ENCODE peak calls at places on chromosomes 5 and 9, in nine cellular contexts. L, D, O, I, C, V, T, S and M are unnamed samples.

GRCh38 chr9:36986548-36987408 is 47.3 kb downstream of the PAX5 start:
- DNase-seq in L (no peak), D (no peak), O (no peak), I (no peak), C (no peak), V (no peak), T (no peak), S (no peak), M (no peak)

GRCh38 chr9:21902112-21902511 is 92.1 kb downstream of the CDKN2A start:
- DNase-seq in L (no peak), D (no peak), O (no peak), I (no peak), C (no peak), V (no peak), T (no peak), S (no peak), M (no peak)

GRCh38 chr5:95927927-95928723 is 33.5 kb downstream of the ELL2 start:
- DNase-seq in L (no peak), D (no peak), O (no peak), I (no peak), C (no peak), V (peak; percentile 91), T (no peak), S (no peak), M (no peak)

GRCh38 chr9:37953775-37954437 is 50.0 kb upstream of the SLC25A51 start:
- DNase-seq in L (peak; percentile 92), D (peak; percentile 67), O (no peak), I (no peak), C (no peak), V (peak; percentile 80), T (no peak), S (no peak), M (no peak)

GRCh38 chr5:82749453-82749852 is 327.7 kb downstream of the TMEM167A start:
- DNase-seq in L (no peak), D (no peak), O (no peak), I (no peak), C (no peak), V (no peak), T (no peak), S (no peak), M (no peak)

GRCh38 chr5:160197341-160198147 is 31.8 kb upstream of the FABP6 start:
- DNase-seq in L (no peak), D (peak; percentile 29), O (no peak), I (no peak), C (no peak), V (no peak), T (no peak), S (no peak), M (no peak)

GRCh38 chr5:150000990-150001659 is 586 bp downstream of the HMGXB3 start:
- DNase-seq in L (peak; percentile 28), D (no peak), O (peak; percentile 57), I (no peak), C (peak; percentile 50), V (no peak), T (no peak), S (no peak), M (peak; percentile 93)

GRCh38 chr9:94827584-94828304 is 101.2 kb downstream of the AOPEP start:
- DNase-seq in L (no peak), D (peak; percentile 45), O (no peak), I (peak; percentile 96), C (no peak), V (no peak), T (no peak), S (peak; percentile 61), M (no peak)

GRCh38 chr5:61575103-61575502 is 243.0 kb downstream of the ZSWIM6 start:
- DNase-seq in L (no peak), D (no peak), O (no peak), I (no peak), C (no peak), V (no peak), T (no peak), S (no peak), M (no peak)
- TF ChIP-seq EP300 in L (no peak), D (no peak), O (no peak), I (no peak), C (no peak), V (no peak), T (no peak), S (no peak), M (no peak)

DNA sequence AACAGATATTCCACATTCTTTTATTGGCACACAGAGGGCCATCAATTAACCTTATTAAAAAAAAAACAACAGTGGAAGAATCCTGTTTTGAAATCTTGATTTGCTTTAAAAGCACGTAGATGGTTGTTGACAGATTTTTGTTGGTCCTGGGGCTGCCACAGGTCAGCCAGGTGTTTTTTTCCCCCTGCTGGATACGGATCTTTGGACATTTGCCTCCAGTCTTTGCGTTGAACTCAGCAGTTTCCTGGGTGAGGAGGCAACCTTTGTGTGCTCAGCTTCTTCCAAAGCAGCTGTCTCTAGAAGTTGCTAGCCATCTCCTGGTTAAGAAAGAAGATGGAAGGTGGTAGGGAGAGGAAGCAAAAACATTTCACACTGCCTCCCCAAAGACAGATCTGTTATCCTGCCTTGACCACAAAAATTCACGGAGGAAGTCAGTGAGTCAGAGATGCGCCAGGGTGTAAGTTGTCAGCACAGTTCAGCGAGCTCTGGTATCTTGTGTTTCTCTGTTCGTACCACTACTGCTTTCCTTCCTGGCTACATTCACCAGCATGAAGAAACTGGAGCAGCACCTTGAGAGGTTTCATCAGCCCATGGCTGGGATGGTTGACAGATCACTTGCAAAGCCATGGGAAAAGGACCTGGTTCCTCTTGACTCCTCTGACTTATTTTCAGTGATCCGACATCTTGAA is 207.3 kb downstream of the ARHGAP26 start:
- DNase-seq in L (no peak), D (no peak), O (no peak), I (no peak), C (no peak), V (peak; percentile 58), T (no peak), S (peak; percentile 23), M (no peak)
- TF ChIP-seq EP300 in L (no peak), D (no peak), O (no peak), I (no peak), C (no peak), V (no peak), T (no peak), S (no peak), M (no peak)

GRCh38 chr5:148003226-148003625 is 60.6 kb upstream of the SPINK5 start:
- DNase-seq in L (no peak), D (no peak), O (no peak), I (no peak), C (no peak), V (no peak), T (no peak), S (no peak), M (no peak)

GRCh38 chr5:148002471-148002870 is 61.3 kb upstream of the SPINK5 start:
- DNase-seq in L (no peak), D (no peak), O (no peak), I (no peak), C (no peak), V (no peak), T (no peak), S (no peak), M (no peak)

GRCh38 chr5:148000036-148000435 is 63.7 kb upstream of the SPINK5 start:
- DNase-seq in L (no peak), D (no peak), O (no peak), I (no peak), C (no peak), V (no peak), T (no peak), S (no peak), M (no peak)

GRCh38 chr5:148011407-148012124 is 52.2 kb upstream of the SPINK5 start:
- DNase-seq in L (no peak), D (no peak), O (no peak), I (no peak), C (no peak), V (no peak), T (no peak), S (no peak), M (no peak)

DNA sequence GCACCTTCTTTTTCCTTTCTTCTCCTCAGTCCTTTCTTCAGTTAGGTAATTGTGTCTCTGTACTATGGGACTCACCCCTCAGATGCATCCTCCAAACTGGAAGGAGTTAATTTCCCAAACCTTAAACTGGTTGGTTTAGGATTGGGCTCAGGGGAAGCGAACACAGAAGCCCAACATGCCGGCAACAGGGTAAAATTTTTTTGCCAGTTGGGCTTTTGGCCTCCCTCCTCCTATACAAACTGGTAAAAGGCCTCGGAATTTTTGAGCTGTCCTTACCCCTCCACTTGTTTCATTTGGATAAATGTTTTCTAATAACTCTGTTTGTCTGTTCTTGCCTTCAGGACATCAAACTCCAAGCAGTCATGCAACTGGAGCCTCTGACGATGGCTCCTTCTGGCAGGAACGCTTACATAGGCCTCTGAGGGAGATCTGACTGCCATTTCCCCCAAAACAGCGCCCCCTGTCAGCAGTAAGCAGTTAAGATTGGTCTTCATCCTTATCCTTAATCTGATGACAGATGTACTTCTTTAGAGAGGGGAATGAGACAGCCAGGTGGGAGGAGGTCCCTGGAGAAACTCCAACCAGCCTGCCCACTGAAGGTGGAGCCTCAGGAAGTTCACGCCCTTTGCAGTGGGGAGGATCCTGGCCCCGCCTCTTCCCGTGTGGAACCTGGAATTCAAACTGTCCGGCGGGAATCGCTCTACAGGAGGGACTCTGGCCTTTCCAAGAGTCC is 57.8 kb upstream of the SPINK5 start:
- DNase-seq in L (no peak), D (no peak), O (no peak), I (peak; percentile 2), C (no peak), V (no peak), T (peak; percentile 38), S (no peak), M (no peak)
- TF ChIP-seq EP300 in L (no peak), D (no peak), O (no peak), I (no peak), C (no peak), V (no peak), T (no peak), S (no peak), M (no peak)

GRCh38 chr9:127627494-127627855 is 15.4 kb downstream of the STXBP1 start:
- DNase-seq in L (no peak), D (no peak), O (no peak), I (no peak), C (no peak), V (no peak), T (no peak), S (no peak), M (no peak)

GRCh38 chr9:127629468-127630081 is 17.5 kb downstream of the STXBP1 start:
- DNase-seq in L (no peak), D (peak; percentile 30), O (no peak), I (no peak), C (no peak), V (no peak), T (no peak), S (no peak), M (no peak)

GRCh38 chr9:127626752-127627493 is 14.8 kb downstream of the STXBP1 start:
- DNase-seq in L (no peak), D (no peak), O (no peak), I (no peak), C (no peak), V (no peak), T (no peak), S (no peak), M (no peak)

GRCh38 chr9:127633216-127633615 is 21.1 kb downstream of the STXBP1 start:
- DNase-seq in L (no peak), D (no peak), O (no peak), I (no peak), C (no peak), V (no peak), T (no peak), S (no peak), M (no peak)

GRCh38 chr9:127628644-127629467 is 16.8 kb downstream of the STXBP1 start:
- DNase-seq in L (no peak), D (peak; percentile 73), O (no peak), I (no peak), C (no peak), V (no peak), T (no peak), S (no peak), M (no peak)
- TF ChIP-seq EP300 in L (no peak), D (no peak), O (no peak), I (no peak), C (no peak), V (no peak), T (no peak), S (no peak), M (no peak)